ENCODE peak calls at places on chromosomes 4 and X, in nine cellular contexts. One of them, this sample, is unnamed. For H3K4me1, the result is how much of the 10 kb centered on the place peaks cover.

GRCh38 chr4:159238631-159239030 is 135.8 kb downstream of the RAPGEF2 start:
- DNase-seq in CD8-positive, alpha-beta memory T cell: no peak
- DNase-seq in heart left ventricle: no peak
- DNase-seq in prostate gland: no peak
- DNase-seq in SK-N-SH: no peak
- DNase-seq in cardiac muscle cell: peak
- DNase-seq in IMR-90: no peak
- DNase-seq in esophagus squamous epithelium: no peak
- DNase-seq in tibial nerve: no peak
- DNase-seq in this sample: no peak

GRCh38 chrX:136586386-136586785 is 54.4 kb downstream of the VGLL1 start:
- DNase-seq in cardiac muscle cell: no peak
- DNase-seq in SK-N-SH: no peak
- DNase-seq in esophagus squamous epithelium: no peak
- DNase-seq in prostate gland: no peak
- DNase-seq in IMR-90: no peak
- DNase-seq in CD8-positive, alpha-beta memory T cell: peak
- DNase-seq in tibial nerve: no peak
- DNase-seq in heart left ventricle: no peak
- DNase-seq in this sample: peak

GRCh38 chrX:118181030-118181429 is 64.4 kb upstream of the KLHL13 start:
- DNase-seq in heart left ventricle: no peak
- DNase-seq in prostate gland: no peak
- DNase-seq in IMR-90: peak
- DNase-seq in CD8-positive, alpha-beta memory T cell: no peak
- DNase-seq in SK-N-SH: no peak
- DNase-seq in esophagus squamous epithelium: no peak
- DNase-seq in cardiac muscle cell: peak
- DNase-seq in tibial nerve: no peak
- DNase-seq in this sample: no peak

GRCh38 chr4:176193126-176193525 is 2.3 kb downstream of the SPATA4 start:
- DNase-seq in heart left ventricle: no peak
- DNase-seq in SK-N-SH: no peak
- DNase-seq in tibial nerve: no peak
- DNase-seq in prostate gland: no peak
- DNase-seq in cardiac muscle cell: peak
- DNase-seq in IMR-90: peak
- DNase-seq in CD8-positive, alpha-beta memory T cell: no peak
- DNase-seq in esophagus squamous epithelium: no peak
- DNase-seq in this sample: no peak

GRCh38 chrX:19865567-19866363 is 21.6 kb downstream of the SH3KBP1 start:
- DNase-seq in heart left ventricle: no peak
- DNase-seq in cardiac muscle cell: no peak
- DNase-seq in CD8-positive, alpha-beta memory T cell: no peak
- DNase-seq in SK-N-SH: no peak
- DNase-seq in tibial nerve: no peak
- DNase-seq in esophagus squamous epithelium: no peak
- DNase-seq in prostate gland: no peak
- DNase-seq in IMR-90: no peak
- DNase-seq in this sample: no peak

GRCh38 chrX:111854778-111855490 is 21.0 kb upstream of the TRPC5OS start:
- DNase-seq in heart left ventricle: no peak
- DNase-seq in tibial nerve: no peak
- DNase-seq in cardiac muscle cell: no peak
- DNase-seq in CD8-positive, alpha-beta memory T cell: no peak
- DNase-seq in esophagus squamous epithelium: no peak
- DNase-seq in SK-N-SH: peak
- DNase-seq in prostate gland: no peak
- DNase-seq in IMR-90: peak
- DNase-seq in this sample: no peak

GRCh38 chrX:31201503-31201902 is 129.7 kb upstream of the FTHL17 start:
- DNase-seq in esophagus squamous epithelium: no peak
- DNase-seq in CD8-positive, alpha-beta memory T cell: no peak
- DNase-seq in prostate gland: no peak
- DNase-seq in heart left ventricle: no peak
- DNase-seq in cardiac muscle cell: peak
- DNase-seq in SK-N-SH: no peak
- DNase-seq in tibial nerve: no peak
- DNase-seq in IMR-90: no peak
- DNase-seq in this sample: no peak

GRCh38 chrX:30593435-30594200 is 16.1 kb upstream of the TASL start:
- DNase-seq in prostate gland: no peak
- DNase-seq in esophagus squamous epithelium: no peak
- DNase-seq in tibial nerve: no peak
- DNase-seq in cardiac muscle cell: no peak
- DNase-seq in SK-N-SH: no peak
- DNase-seq in heart left ventricle: no peak
- DNase-seq in IMR-90: no peak
- DNase-seq in CD8-positive, alpha-beta memory T cell: no peak
- DNase-seq in this sample: peak

GRCh38 chrX:111411591-111412371 is at the start of gene DCX:
- DNase-seq in prostate gland: no peak
- DNase-seq in SK-N-SH: peak
- DNase-seq in esophagus squamous epithelium: no peak
- DNase-seq in CD8-positive, alpha-beta memory T cell: no peak
- DNase-seq in tibial nerve: no peak
- DNase-seq in IMR-90: no peak
- DNase-seq in cardiac muscle cell: no peak
- DNase-seq in heart left ventricle: no peak
- DNase-seq in this sample: no peak

GRCh38 chr4:7134737-7135388 is 57.5 kb upstream of the SORCS2 start:
- DNase-seq in SK-N-SH: no peak
- DNase-seq in CD8-positive, alpha-beta memory T cell: no peak
- DNase-seq in cardiac muscle cell: peak
- DNase-seq in heart left ventricle: peak
- DNase-seq in tibial nerve: peak
- DNase-seq in IMR-90: peak
- DNase-seq in esophagus squamous epithelium: no peak
- DNase-seq in prostate gland: no peak
- DNase-seq in this sample: no peak

GRCh38 chr4:188201851-188202250 is 62.6 kb downstream of the TRIML1 start:
- DNase-seq in cardiac muscle cell: no peak
- DNase-seq in tibial nerve: no peak
- DNase-seq in CD8-positive, alpha-beta memory T cell: no peak
- DNase-seq in prostate gland: no peak
- DNase-seq in SK-N-SH: no peak
- DNase-seq in esophagus squamous epithelium: no peak
- DNase-seq in heart left ventricle: no peak
- DNase-seq in IMR-90: peak
- DNase-seq in this sample: no peak

GRCh38 chrX:9160698-9161329 is 126.9 kb upstream of the FAM9B start:
- DNase-seq in IMR-90: no peak
- DNase-seq in esophagus squamous epithelium: no peak
- DNase-seq in heart left ventricle: no peak
- DNase-seq in cardiac muscle cell: no peak
- DNase-seq in prostate gland: no peak
- DNase-seq in SK-N-SH: no peak
- DNase-seq in tibial nerve: no peak
- DNase-seq in CD8-positive, alpha-beta memory T cell: no peak
- DNase-seq in this sample: no peak

GRCh38 chrX:103051260-103051789 is 12.6 kb downstream of the BEX1 start:
- DNase-seq in cardiac muscle cell: no peak
- DNase-seq in CD8-positive, alpha-beta memory T cell: no peak
- DNase-seq in heart left ventricle: no peak
- DNase-seq in esophagus squamous epithelium: no peak
- DNase-seq in IMR-90: no peak
- DNase-seq in SK-N-SH: no peak
- DNase-seq in prostate gland: no peak
- DNase-seq in tibial nerve: no peak
- DNase-seq in this sample: no peak

GRCh38 chr4:171857302-171858005 is 44.2 kb downstream of the GALNTL6 start:
- DNase-seq in prostate gland: no peak
- DNase-seq in IMR-90: no peak
- DNase-seq in cardiac muscle cell: peak
- DNase-seq in heart left ventricle: no peak
- DNase-seq in SK-N-SH: no peak
- DNase-seq in esophagus squamous epithelium: no peak
- DNase-seq in CD8-positive, alpha-beta memory T cell: no peak
- DNase-seq in tibial nerve: no peak
- DNase-seq in this sample: no peak

GRCh38 chr4:11914406-11914805 is 485.7 kb upstream of the HS3ST1 start:
- DNase-seq in IMR-90: no peak
- DNase-seq in tibial nerve: no peak
- DNase-seq in heart left ventricle: no peak
- DNase-seq in prostate gland: no peak
- DNase-seq in SK-N-SH: no peak
- DNase-seq in CD8-positive, alpha-beta memory T cell: no peak
- DNase-seq in cardiac muscle cell: peak
- DNase-seq in esophagus squamous epithelium: no peak
- DNase-seq in this sample: no peak

GRCh38 chrX:29107231-29107630 is 520.0 kb downstream of the IL1RAPL1 start:
- DNase-seq in SK-N-SH: no peak
- DNase-seq in CD8-positive, alpha-beta memory T cell: no peak
- DNase-seq in tibial nerve: no peak
- DNase-seq in heart left ventricle: no peak
- DNase-seq in IMR-90: no peak
- DNase-seq in cardiac muscle cell: peak
- DNase-seq in esophagus squamous epithelium: no peak
- DNase-seq in prostate gland: no peak
- DNase-seq in this sample: no peak

GRCh38 chr4:182978152-182978827 is 61.1 kb upstream of the DCTD start:
- DNase-seq in prostate gland: no peak
- DNase-seq in tibial nerve: no peak
- DNase-seq in cardiac muscle cell: peak
- DNase-seq in esophagus squamous epithelium: no peak
- DNase-seq in heart left ventricle: no peak
- DNase-seq in SK-N-SH: no peak
- DNase-seq in IMR-90: peak
- DNase-seq in CD8-positive, alpha-beta memory T cell: no peak
- DNase-seq in this sample: no peak

GRCh38 chrX:139049455-139049854 is 337.9 kb upstream of the FGF13 start:
- DNase-seq in CD8-positive, alpha-beta memory T cell: no peak
- DNase-seq in heart left ventricle: no peak
- DNase-seq in esophagus squamous epithelium: no peak
- DNase-seq in IMR-90: no peak
- DNase-seq in prostate gland: no peak
- DNase-seq in tibial nerve: no peak
- DNase-seq in cardiac muscle cell: no peak
- DNase-seq in SK-N-SH: no peak
- DNase-seq in this sample: no peak

GRCh38 chr4:119130365-119131065 is 5.1 kb upstream of the MYOZ2 start:
- DNase-seq in IMR-90: peak
- DNase-seq in cardiac muscle cell: peak
- DNase-seq in esophagus squamous epithelium: no peak
- DNase-seq in prostate gland: no peak
- DNase-seq in heart left ventricle: no peak
- DNase-seq in tibial nerve: no peak
- DNase-seq in CD8-positive, alpha-beta memory T cell: no peak
- DNase-seq in SK-N-SH: no peak
- DNase-seq in this sample: no peak

GRCh38 chr4:40303751-40304150 is 31.4 kb upstream of the CHRNA9 start:
- DNase-seq in tibial nerve: no peak
- DNase-seq in heart left ventricle: no peak
- DNase-seq in cardiac muscle cell: no peak
- DNase-seq in prostate gland: no peak
- DNase-seq in SK-N-SH: no peak
- DNase-seq in esophagus squamous epithelium: no peak
- DNase-seq in CD8-positive, alpha-beta memory T cell: no peak
- DNase-seq in IMR-90: no peak
- DNase-seq in this sample: no peak
- H3K4me1 ChIP-seq in tibial nerve: under half
- H3K4me1 ChIP-seq in heart left ventricle: under half
- H3K4me1 ChIP-seq in cardiac muscle cell: under half
- H3K4me1 ChIP-seq in prostate gland: under half
- H3K4me1 ChIP-seq in SK-N-SH: under half
- H3K4me1 ChIP-seq in esophagus squamous epithelium: under half
- H3K4me1 ChIP-seq in CD8-positive, alpha-beta memory T cell: half or more
- H3K4me1 ChIP-seq in IMR-90: under half
- H3K4me1 ChIP-seq in this sample: half or more

GRCh38 chrX:107673933-107674479 is 45.7 kb downstream of the PRPS1 start:
- DNase-seq in tibial nerve: peak
- DNase-seq in heart left ventricle: peak
- DNase-seq in CD8-positive, alpha-beta memory T cell: peak
- DNase-seq in prostate gland: peak
- DNase-seq in cardiac muscle cell: peak
- DNase-seq in SK-N-SH: no peak
- DNase-seq in IMR-90: no peak
- DNase-seq in esophagus squamous epithelium: peak
- DNase-seq in this sample: peak

GRCh38 chrX:107676559-107677378 is 48.5 kb downstream of the PRPS1 start:
- DNase-seq in heart left ventricle: peak
- DNase-seq in SK-N-SH: peak
- DNase-seq in cardiac muscle cell: peak
- DNase-seq in tibial nerve: peak
- DNase-seq in IMR-90: peak
- DNase-seq in esophagus squamous epithelium: peak
- DNase-seq in CD8-positive, alpha-beta memory T cell: peak
- DNase-seq in prostate gland: peak
- DNase-seq in this sample: peak

GRCh38 chrX:107675823-107676555 is 47.7 kb downstream of the PRPS1 start:
- DNase-seq in prostate gland: peak
- DNase-seq in esophagus squamous epithelium: no peak
- DNase-seq in heart left ventricle: no peak
- DNase-seq in cardiac muscle cell: peak
- DNase-seq in CD8-positive, alpha-beta memory T cell: no peak
- DNase-seq in SK-N-SH: no peak
- DNase-seq in IMR-90: peak
- DNase-seq in tibial nerve: no peak
- DNase-seq in this sample: peak

GRCh38 chrX:107674480-107675364 is 46.4 kb downstream of the PRPS1 start:
- DNase-seq in IMR-90: no peak
- DNase-seq in CD8-positive, alpha-beta memory T cell: peak
- DNase-seq in prostate gland: peak
- DNase-seq in SK-N-SH: no peak
- DNase-seq in esophagus squamous epithelium: peak
- DNase-seq in tibial nerve: peak
- DNase-seq in cardiac muscle cell: peak
- DNase-seq in heart left ventricle: peak
- DNase-seq in this sample: peak

GRCh38 chrX:107675365-107675654 is 47.0 kb downstream of the PRPS1 start:
- DNase-seq in esophagus squamous epithelium: no peak
- DNase-seq in heart left ventricle: no peak
- DNase-seq in SK-N-SH: no peak
- DNase-seq in tibial nerve: no peak
- DNase-seq in CD8-positive, alpha-beta memory T cell: no peak
- DNase-seq in prostate gland: no peak
- DNase-seq in cardiac muscle cell: no peak
- DNase-seq in IMR-90: no peak
- DNase-seq in this sample: no peak
- H3K4me1 ChIP-seq in esophagus squamous epithelium: half or more
- H3K4me1 ChIP-seq in heart left ventricle: half or more
- H3K4me1 ChIP-seq in SK-N-SH: under half
- H3K4me1 ChIP-seq in tibial nerve: under half
- H3K4me1 ChIP-seq in CD8-positive, alpha-beta memory T cell: half or more
- H3K4me1 ChIP-seq in prostate gland: under half
- H3K4me1 ChIP-seq in cardiac muscle cell: under half
- H3K4me1 ChIP-seq in IMR-90: under half
- H3K4me1 ChIP-seq in this sample: half or more

GRCh38 chr4:184810720-184811119 is 15.0 kb downstream of the ACSL1 start:
- DNase-seq in esophagus squamous epithelium: no peak
- DNase-seq in IMR-90: no peak
- DNase-seq in prostate gland: no peak
- DNase-seq in CD8-positive, alpha-beta memory T cell: no peak
- DNase-seq in tibial nerve: no peak
- DNase-seq in cardiac muscle cell: no peak
- DNase-seq in heart left ventricle: no peak
- DNase-seq in SK-N-SH: no peak
- DNase-seq in this sample: no peak
- H3K4me1 ChIP-seq in esophagus squamous epithelium: half or more
- H3K4me1 ChIP-seq in IMR-90: under half
- H3K4me1 ChIP-seq in prostate gland: under half
- H3K4me1 ChIP-seq in CD8-positive, alpha-beta memory T cell: under half
- H3K4me1 ChIP-seq in tibial nerve: half or more
- H3K4me1 ChIP-seq in cardiac muscle cell: half or more
- H3K4me1 ChIP-seq in heart left ventricle: half or more
- H3K4me1 ChIP-seq in SK-N-SH: under half
- H3K4me1 ChIP-seq in this sample: under half

GRCh38 chr4:173195132-173195531 is 26.5 kb downstream of the GALNT7 start:
- DNase-seq in CD8-positive, alpha-beta memory T cell: no peak
- DNase-seq in esophagus squamous epithelium: no peak
- DNase-seq in heart left ventricle: no peak
- DNase-seq in IMR-90: no peak
- DNase-seq in cardiac muscle cell: no peak
- DNase-seq in prostate gland: no peak
- DNase-seq in tibial nerve: no peak
- DNase-seq in SK-N-SH: no peak
- DNase-seq in this sample: no peak
- H3K4me1 ChIP-seq in CD8-positive, alpha-beta memory T cell: under half
- H3K4me1 ChIP-seq in esophagus squamous epithelium: under half
- H3K4me1 ChIP-seq in heart left ventricle: under half
- H3K4me1 ChIP-seq in IMR-90: under half
- H3K4me1 ChIP-seq in cardiac muscle cell: under half
- H3K4me1 ChIP-seq in prostate gland: under half
- H3K4me1 ChIP-seq in tibial nerve: under half
- H3K4me1 ChIP-seq in SK-N-SH: under half
- H3K4me1 ChIP-seq in this sample: under half